ENCODE peak calls at places on chromosomes 3 and 15, in six cellular contexts. R is GM10248, L is MM.1S, N is psoas muscle, Q is H9, Y is body of pancreas. J is an unnamed sample.

GRCh38 chr15:40062816-40063562 is 24.0 kb upstream of the SRP14 start:
- DNase-seq in R (no peak), L (no peak), N (no peak), Q (no peak), Y (no peak), J (no peak)

GRCh38 chr3:39062180-39062579 is 10.4 kb downstream of the WDR48 start:
- DNase-seq in R (no peak), L (no peak), N (no peak), Q (no peak), Y (no peak), J (no peak)

GRCh38 chr3:112610121-112610520 is 30.8 kb downstream of the CCDC80 start:
- DNase-seq in R (no peak), L (no peak), N (no peak), Q (no peak), Y (no peak), J (no peak)

GRCh38 chr3:71076361-71076997 is 507.0 kb downstream of the FOXP1 start:
- DNase-seq in R (no peak), L (no peak), N (no peak), Q (no peak), Y (no peak), J (no peak)

GRCh38 chr3:24220859-24221657 is 273.6 kb downstream of the THRB start:
- DNase-seq in R (no peak), L (no peak), N (peak), Q (no peak), Y (no peak), J (no peak)

GRCh38 chr3:180466401-180467005 is 135.5 kb upstream of the TTC14 start:
- DNase-seq in R (no peak), L (peak), N (no peak), Q (no peak), Y (no peak), J (no peak)

GRCh38 chr15:60993948-60994347 is 235.2 kb downstream of the RORA start:
- DNase-seq in R (no peak), L (no peak), N (no peak), Q (no peak), Y (no peak), J (no peak)

GRCh38 chr3:51408813-51409212 is 17.7 kb downstream of the RBM15B start:
- DNase-seq in R (no peak), L (no peak), N (no peak), Q (no peak), Y (no peak), J (no peak)

GRCh38 chr3:38084019-38084968 is 45.3 kb downstream of the DLEC1 start:
- DNase-seq in R (peak), L (no peak), N (no peak), Q (no peak), Y (no peak), J (no peak)

GRCh38 chr3:40258555-40258954 is 51.0 kb upstream of the EIF1B start:
- DNase-seq in R (no peak), L (no peak), N (no peak), Q (no peak), Y (no peak), J (no peak)
- TF ChIP-seq CTCF in R (no peak), L (no peak), N (no peak), Q (no peak), Y (no peak), J (no peak)

DNA sequence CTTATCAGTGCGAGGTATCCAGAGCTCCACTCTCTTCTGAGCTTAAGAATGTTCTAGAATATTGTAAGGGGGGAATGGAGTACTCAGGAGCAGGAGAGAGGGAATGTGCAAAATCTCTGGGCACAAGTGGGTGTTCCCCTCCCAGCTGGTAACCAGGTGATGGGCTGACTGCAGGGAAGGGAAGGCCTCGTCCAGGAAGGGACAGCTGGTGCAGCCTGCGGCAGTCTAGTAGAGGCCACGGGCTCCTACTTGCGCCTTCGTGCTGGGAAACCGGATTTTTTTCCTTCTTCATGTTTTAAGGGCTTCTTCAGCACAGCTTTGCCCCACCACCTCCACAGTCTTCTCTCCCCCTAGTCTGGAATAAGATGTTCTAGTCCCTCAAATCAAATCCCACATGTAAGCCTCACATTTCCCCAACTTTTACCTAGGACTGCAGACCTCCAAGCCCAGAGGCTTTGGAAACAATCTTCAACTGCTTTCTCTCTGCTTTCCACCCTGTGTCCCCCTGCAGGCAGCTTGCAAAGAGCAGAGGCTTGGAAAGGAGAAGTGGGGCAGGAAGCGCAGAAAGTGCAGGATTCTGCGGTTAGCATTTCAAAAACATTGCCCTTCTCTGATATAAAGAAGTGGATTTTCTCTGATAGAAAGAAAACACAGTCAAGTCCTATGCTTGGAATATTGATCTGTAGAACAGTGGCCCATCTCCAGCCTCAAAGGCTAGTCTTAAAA is 11.9 kb upstream of the CGNL1 start:
- DNase-seq in R (no peak), L (no peak), N (no peak), Q (peak), Y (no peak), J (no peak)
- TF ChIP-seq CTCF in R (no peak), L (no peak), N (no peak), Q (peak), Y (no peak), J (no peak)

DNA sequence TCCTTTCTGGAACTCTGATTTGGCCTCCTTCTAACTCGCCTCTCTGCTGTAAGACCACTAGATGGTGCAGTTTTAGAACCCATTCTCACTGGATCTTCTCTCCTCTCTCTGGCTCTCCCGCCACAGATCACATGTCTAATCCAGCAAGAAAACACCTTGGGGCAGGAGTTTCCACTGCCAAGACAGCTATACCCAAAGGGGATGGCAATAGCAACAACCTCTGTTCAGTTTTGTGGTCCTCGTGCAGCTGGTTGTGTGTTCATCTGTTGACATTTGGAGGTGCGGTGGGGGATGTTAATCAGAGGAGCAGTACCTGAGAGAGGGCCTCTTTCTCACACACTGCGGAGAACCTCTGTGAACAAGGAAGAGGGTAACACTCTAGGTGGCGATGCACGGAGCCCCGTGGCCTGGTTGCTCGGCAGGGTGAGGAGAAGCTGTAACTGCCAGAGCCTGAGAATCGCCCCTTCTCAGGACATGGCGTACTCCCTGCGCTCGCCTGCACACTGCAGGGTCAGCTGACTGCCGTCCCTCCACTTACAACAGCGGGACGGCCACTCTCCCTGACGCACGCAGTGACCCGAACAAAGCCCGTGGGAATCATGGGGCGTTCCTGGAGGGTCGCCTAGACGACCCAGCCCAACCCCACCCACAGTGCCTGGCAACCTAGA is at the start of gene TEX55:
- DNase-seq in R (peak), L (peak), N (no peak), Q (peak), Y (no peak), J (peak)
- TF ChIP-seq CTCF in R (peak), L (peak), N (peak), Q (peak), Y (peak), J (peak)

DNA sequence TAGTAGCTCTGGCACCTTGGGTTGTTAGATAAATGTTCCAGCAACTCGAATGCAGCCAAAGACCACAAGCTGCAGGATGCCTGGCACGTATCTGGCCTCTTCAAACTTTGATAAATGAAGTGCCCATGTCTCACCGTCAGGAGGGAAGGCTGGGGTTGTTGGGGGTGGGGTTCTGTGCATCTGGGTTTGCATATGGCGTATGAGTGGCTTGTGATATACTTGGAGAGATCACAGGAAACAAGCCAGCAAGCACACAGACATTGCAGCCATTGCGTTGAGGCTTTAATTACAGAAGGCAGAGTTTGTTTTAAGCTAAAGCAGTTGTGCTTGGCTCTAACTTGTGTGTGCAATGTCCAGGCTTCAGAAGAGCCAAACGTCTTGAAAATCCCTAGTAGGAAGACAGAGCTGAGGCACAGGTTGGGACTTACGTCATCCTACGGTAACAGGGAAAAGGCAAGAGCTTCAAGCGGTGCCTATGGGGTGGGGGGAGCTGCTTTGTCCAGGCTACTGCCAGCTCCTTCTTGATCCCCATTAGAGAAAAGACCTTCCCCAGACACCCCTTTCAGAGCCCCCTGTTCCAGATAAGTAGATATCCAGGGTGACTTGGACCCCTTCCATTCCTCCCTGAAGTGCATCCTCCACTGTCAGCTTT is 109.2 kb downstream of the ASB7 start:
- DNase-seq in R (no peak), L (no peak), N (no peak), Q (no peak), Y (no peak), J (no peak)
- TF ChIP-seq CTCF in R (no peak), L (no peak), N (no peak), Q (no peak), Y (no peak), J (no peak)

GRCh38 chr3:53674582-53674981 is 171.6 kb downstream of the CHDH start:
- DNase-seq in R (no peak), L (no peak), N (no peak), Q (no peak), Y (no peak), J (no peak)

GRCh38 chr3:53680026-53680425 is 166.2 kb downstream of the CHDH start:
- DNase-seq in R (no peak), L (no peak), N (peak), Q (no peak), Y (peak), J (no peak)

GRCh38 chr3:53675022-53675697 is 171.1 kb downstream of the CHDH start:
- DNase-seq in R (no peak), L (no peak), N (no peak), Q (no peak), Y (no peak), J (no peak)

GRCh38 chr3:53675942-53676341 is 170.3 kb downstream of the CHDH start:
- DNase-seq in R (no peak), L (no peak), N (no peak), Q (no peak), Y (no peak), J (no peak)

GRCh38 chr3:53677406-53677805 is 168.8 kb downstream of the CHDH start:
- DNase-seq in R (no peak), L (peak), N (no peak), Q (no peak), Y (no peak), J (peak)
- TF ChIP-seq CTCF in R (peak), L (peak), N (peak), Q (no peak), Y (peak), J (peak)

DNA sequence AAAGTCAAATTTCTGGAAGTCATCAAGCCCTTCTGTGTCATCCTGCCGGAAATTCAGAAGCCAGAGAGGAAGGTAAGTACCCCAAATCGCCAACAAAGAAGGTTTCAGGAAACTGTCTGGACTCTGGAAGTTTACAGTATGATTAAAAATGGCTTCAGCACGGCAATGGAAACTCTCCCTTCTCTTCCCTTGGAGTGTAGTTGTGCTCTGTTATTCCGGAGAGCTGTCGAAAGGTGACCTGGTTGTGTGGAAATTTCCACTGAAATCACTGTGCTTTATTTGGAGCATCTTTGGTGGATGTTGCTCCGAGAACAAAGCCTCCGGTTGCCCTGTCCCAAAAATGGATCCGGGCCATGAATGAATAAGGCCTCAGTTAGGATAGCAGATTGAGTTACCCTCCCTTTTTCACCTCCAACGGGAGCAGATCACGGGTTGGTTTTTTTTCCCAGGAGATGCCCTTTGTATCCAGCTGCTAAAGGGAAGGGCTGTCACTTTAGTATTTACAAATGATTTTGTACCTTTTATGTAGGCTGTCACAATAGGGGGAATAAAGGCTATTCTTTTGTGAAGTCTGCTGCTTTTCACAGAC is 688 bp downstream of the SEC61A1 start:
- DNase-seq in R (no peak), L (peak), N (peak), Q (no peak), Y (no peak), J (no peak)
- TF ChIP-seq CTCF in R (no peak), L (no peak), N (no peak), Q (no peak), Y (no peak), J (no peak)

DNA sequence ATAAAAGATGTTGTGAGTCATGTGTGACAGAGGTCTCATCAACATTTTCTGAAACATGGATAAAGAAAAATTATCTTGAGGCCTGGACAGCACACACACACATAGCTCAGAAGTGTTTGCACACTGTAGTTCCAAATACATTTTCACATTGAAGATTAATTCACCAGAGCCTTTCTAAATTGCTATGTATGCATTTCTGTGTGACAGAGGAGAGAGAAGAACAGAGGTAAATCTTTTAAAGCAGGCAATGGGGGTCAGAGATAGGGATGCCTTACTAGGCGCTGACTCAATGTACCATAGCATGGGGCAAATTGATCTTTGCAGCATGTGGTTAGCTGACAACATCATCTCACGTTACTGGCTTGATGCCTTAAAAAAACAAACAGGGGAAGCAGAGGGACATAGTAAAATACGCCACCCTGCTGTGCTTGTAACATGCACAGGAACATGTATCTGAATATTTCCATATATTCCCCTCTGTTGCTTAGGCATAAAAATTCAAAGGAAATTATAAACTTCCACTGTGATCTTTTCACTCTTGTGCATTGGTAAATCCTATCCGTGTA is 7.7 kb downstream of the POU1F1 start:
- DNase-seq in R (no peak), L (no peak), N (no peak), Q (no peak), Y (no peak), J (no peak)
- TF ChIP-seq CTCF in R (no peak), L (no peak), N (no peak), Q (no peak), Y (peak), J (no peak)

GRCh38 chr15:68681836-68682235 is 103.0 kb downstream of the CORO2B start:
- DNase-seq in R (no peak), L (no peak), N (no peak), Q (no peak), Y (no peak), J (no peak)
- TF ChIP-seq CTCF in R (no peak), L (no peak), N (no peak), Q (no peak), Y (no peak), J (no peak)

GRCh38 chr3:25468866-25469319 is 40.8 kb downstream of the RARB start:
- DNase-seq in R (no peak), L (no peak), N (peak), Q (peak), Y (no peak), J (no peak)
- TF ChIP-seq CTCF in R (no peak), L (no peak), N (peak), Q (peak), Y (no peak), J (no peak)

GRCh38 chr15:38618242-38618925 is 53.8 kb upstream of the RASGRP1 start:
- DNase-seq in R (no peak), L (no peak), N (no peak), Q (no peak), Y (no peak), J (no peak)
- TF ChIP-seq CTCF in R (no peak), L (no peak), N (no peak), Q (no peak), Y (no peak), J (no peak)

J was measured in GM13977.